ENCODE peak calls at places on chromosomes 4 and X, in six cellular contexts. G, A, Q, O, H and S are unnamed samples.

GRCh38 chrX:15447985-15448639 is 45.0 kb downstream of the PIR start:
- DNase-seq in H (no peak), A (peak), G (no peak), Q (no peak), O (peak), S (no peak)

GRCh38 chr4:41438564-41438963 is 99.4 kb upstream of the LIMCH1 start:
- DNase-seq in A (no peak), G (no peak), O (no peak), H (no peak), Q (no peak), S (no peak)

GRCh38 chr4:39565925-39566630 is 38.8 kb upstream of the UGDH start:
- DNase-seq in Q (no peak), H (no peak), O (peak), G (no peak), A (peak), S (no peak)

GRCh38 chr4:54661156-54661555 is 3.4 kb downstream of the KIT start:
- DNase-seq in Q (no peak), G (no peak), A (peak), H (no peak), O (peak), S (no peak)

GRCh38 chr4:12724520-12724919 is 759.6 kb downstream of the RAB28 start:
- DNase-seq in H (no peak), Q (no peak), O (peak), G (no peak), A (peak), S (no peak)

GRCh38 chr4:13705521-13706035 is 78.1 kb upstream of the BOD1L1 start:
- DNase-seq in Q (no peak), O (no peak), G (no peak), A (no peak), H (no peak), S (peak)

GRCh38 chr4:173264245-173264959 is 69.8 kb downstream of the HMGB2 start:
- DNase-seq in O (peak), H (peak), G (no peak), Q (no peak), A (peak), S (no peak)

GRCh38 chr4:61201562-61202099 is 1.5 kb downstream of the ADGRL3 start:
- DNase-seq in H (no peak), O (peak), G (no peak), A (no peak), Q (peak), S (peak)

GRCh38 chr4:76309939-76310549 is 3.5 kb downstream of the STBD1 start:
- DNase-seq in O (no peak), G (no peak), Q (no peak), H (no peak), A (no peak), S (no peak)